ENCODE peak calls at places on chromosomes 7 and 10, in four cellular contexts. U, D, L and F are unnamed samples.

GRCh38 chr7:1055084-1055450 is 10.7 kb downstream of the GPR146 start:
- DNase-seq in U (peak), L (no peak), D (no peak), F (no peak)

GRCh38 chr10:122485670-122486069 is 24.3 kb downstream of the HTRA1 start:
- DNase-seq in D (no peak), L (no peak), U (no peak), F (no peak)

GRCh38 chr10:99996934-99997648 is 12.7 kb downstream of the DNMBP start:
- DNase-seq in L (no peak), U (peak), D (no peak), F (no peak)

GRCh38 chr10:71878327-71879034 is 27.4 kb upstream of the PSAP start:
- DNase-seq in U (peak), L (no peak), D (peak), F (no peak)

GRCh38 chr10:119480667-119481066 is 61.9 kb downstream of the RGS10 start:
- DNase-seq in U (no peak), L (no peak), D (no peak), F (no peak)

GRCh38 chr7:311131-311680 is 21.2 kb downstream of the FOXL3 start:
- DNase-seq in L (no peak), U (no peak), D (no peak), F (no peak)

GRCh38 chr7:27952393-27953290 is 212.7 kb downstream of the TAX1BP1 start:
- DNase-seq in L (no peak), U (no peak), D (no peak), F (no peak)

GRCh38 chr10:113024930-113025329 is 74.9 kb downstream of the TCF7L2 start:
- DNase-seq in L (no peak), D (no peak), U (no peak), F (no peak)

GRCh38 chr7:4861673-4862072 is at the start of gene PAPOLB:
- DNase-seq in U (no peak), D (peak), L (no peak), F (no peak)

GRCh38 chr7:103689262-103689661 is 243.3 kb upstream of the SLC26A5 start:
- DNase-seq in L (no peak), D (no peak), U (no peak), F (no peak)

GRCh38 chr7:51023547-51023946 is 240.9 kb upstream of the GRB10 start:
- DNase-seq in U (no peak), D (no peak), L (no peak), F (no peak)

GRCh38 chr10:110858297-110858934 is 13.3 kb upstream of the PDCD4 start:
- DNase-seq in U (peak), D (no peak), L (no peak), F (no peak)

GRCh38 chr10:34933676-34934075 is 118.6 kb upstream of the PARD3 start:
- DNase-seq in L (no peak), D (no peak), U (no peak), F (no peak)

GRCh38 chr10:27504007-27504890 is at the start of gene RAB18:
- DNase-seq in L (peak), D (peak), U (peak), F (peak)

GRCh38 chr10:114030140-114030539 is 13.5 kb upstream of the ADRB1 start:
- DNase-seq in L (no peak), U (no peak), D (no peak), F (no peak)

GRCh38 chr7:73436031-73436929 is 2.7 kb downstream of the FZD9 start:
- DNase-seq in L (no peak), D (no peak), U (no peak), F (peak)

GRCh38 chr10:131049051-131049450 is 262.5 kb downstream of the TCERG1L start:
- DNase-seq in D (peak), U (no peak), L (no peak), F (no peak)

GRCh38 chr10:31942892-31943291 is 14.3 kb upstream of the ARHGAP12 start:
- DNase-seq in D (no peak), L (no peak), U (no peak), F (peak)

GRCh38 chr10:103472005-103472404 is 7.0 kb downstream of the CALHM3 start:
- DNase-seq in L (no peak), U (no peak), D (no peak), F (no peak)

GRCh38 chr7:9983048-9983447 is 990.6 kb upstream of the PHF14 start:
- DNase-seq in D (no peak), U (no peak), L (no peak), F (no peak)

GRCh38 chr7:31955021-31955420 is 115.2 kb downstream of the PDE1C start:
- DNase-seq in U (no peak), L (no peak), D (no peak), F (no peak)

GRCh38 chr7:131726680-131727079 is 170.3 kb upstream of the PODXL start:
- DNase-seq in D (no peak), U (no peak), L (no peak), F (no peak)

GRCh38 chr7:97025983-97026704 is 1.5 kb upstream of the DLX5 start:
- DNase-seq in U (no peak), D (no peak), L (no peak), F (no peak)

GRCh38 chr7:130441408-130441854 is 615 bp upstream of the CEP41 start:
- DNase-seq in L (no peak), D (peak), U (peak), F (no peak)

GRCh38 chr7:36820527-36821170 is 96.4 kb upstream of the AOAH start:
- DNase-seq in D (no peak), L (no peak), U (no peak), F (no peak)

GRCh38 chr10:28678687-28679457 is 1.6 kb downstream of the BAMBI start:
- DNase-seq in U (peak), D (no peak), L (no peak), F (peak)

GRCh38 chr10:82191653-82192052 is 316.7 kb downstream of the NRG3 start:
- DNase-seq in L (no peak), U (no peak), D (no peak), F (no peak)

DNA sequence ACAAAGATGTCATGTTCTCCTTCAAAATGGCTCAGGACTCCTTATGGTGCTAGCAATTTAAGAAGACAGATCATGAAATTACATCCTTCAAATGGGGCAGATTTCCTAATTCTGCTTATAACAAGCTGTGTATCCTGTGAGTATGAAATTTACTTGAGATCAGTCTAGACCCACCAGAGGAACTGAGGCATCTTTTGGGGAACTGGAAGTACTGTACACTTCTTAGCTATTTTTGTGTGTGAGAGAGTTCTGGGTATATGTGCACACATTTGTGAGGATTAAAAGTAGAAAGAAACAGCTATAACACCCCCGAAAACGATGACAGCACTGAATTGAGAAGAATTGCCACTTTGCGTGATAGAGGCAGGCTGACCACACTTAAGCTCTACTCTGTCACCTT is 187.0 kb upstream of the CCDC6 start:
- DNase-seq in L (no peak), U (no peak), D (no peak), F (no peak)
- TF ChIP-seq NR2C2 in L (no peak), U (no peak), D (no peak), F (no peak)

DNA sequence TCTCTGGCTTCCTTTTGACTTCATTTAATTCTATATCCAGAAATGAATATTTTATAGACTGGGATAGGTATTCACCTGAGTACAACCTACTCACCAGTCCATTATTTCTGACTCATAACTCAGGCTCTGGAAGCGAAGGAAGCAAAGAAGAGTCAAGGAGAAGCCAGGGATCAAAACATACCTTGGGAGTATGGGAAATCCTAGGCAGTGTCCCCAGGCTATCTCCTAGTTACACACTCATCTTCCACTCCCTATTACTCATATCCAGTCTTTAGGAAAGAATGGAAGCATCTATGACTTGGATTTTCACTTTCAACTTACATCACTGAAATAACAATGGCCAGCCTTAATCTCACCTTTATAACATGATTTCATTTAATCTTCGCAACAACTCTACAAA is 40.9 kb upstream of the ELAPOR2 start:
- DNase-seq in D (no peak), L (no peak), U (no peak), F (no peak)
- TF ChIP-seq NR2C2 in D (no peak), L (no peak), U (no peak), F (no peak)

GRCh38 chr7:2980406-2981102 is 63.1 kb downstream of the CARD11 start:
- DNase-seq in D (no peak), U (no peak), L (no peak), F (no peak)
- TF ChIP-seq NR2C2 in D (no peak), U (no peak), L (no peak), F (no peak)

GRCh38 chr7:134870781-134871180 is 91.3 kb downstream of the CALD1 start:
- DNase-seq in L (no peak), D (no peak), U (no peak), F (no peak)

GRCh38 chr7:134873253-134873652 is 93.8 kb downstream of the CALD1 start:
- DNase-seq in U (no peak), D (no peak), L (no peak), F (no peak)

GRCh38 chr7:134875867-134876266 is 96.4 kb downstream of the CALD1 start:
- DNase-seq in D (no peak), L (no peak), U (no peak), F (no peak)

GRCh38 chr7:134870156-134870555 is 90.7 kb downstream of the CALD1 start:
- DNase-seq in D (no peak), L (no peak), U (no peak), F (no peak)

GRCh38 chr7:134874407-134874806 is 95.0 kb downstream of the CALD1 start:
- DNase-seq in U (no peak), D (no peak), L (no peak), F (no peak)
- TF ChIP-seq NR2C2 in U (no peak), D (no peak), L (no peak), F (no peak)